ENCODE peak calls at places on chromosomes 2 and 18, in five cellular contexts. One of them, this sample, is unnamed.

GRCh38 chr2:28981620-28982371 is 698 bp downstream of the TOGARAM2 start:
- DNase-seq in activated T-helper 1 cell treated with Interleukin-2 at 50 U/mL for 16 hours: no peak
- DNase-seq in activated T-cell treated with anti-CD3 and anti-CD28 coated beads for 1 hour: no peak
- DNase-seq in GM13976: peak
- DNase-seq in H54: no peak
- DNase-seq in this sample: no peak

GRCh38 chr18:73758446-73758845 is 389.2 kb downstream of the FBXO15 start:
- DNase-seq in activated T-helper 1 cell treated with Interleukin-2 at 50 U/mL for 16 hours: no peak
- DNase-seq in activated T-cell treated with anti-CD3 and anti-CD28 coated beads for 1 hour: no peak
- DNase-seq in GM13976: no peak
- DNase-seq in H54: no peak
- DNase-seq in this sample: no peak

GRCh38 chr2:208134928-208135586 is 5.4 kb upstream of the CRYGC start:
- DNase-seq in activated T-helper 1 cell treated with Interleukin-2 at 50 U/mL for 16 hours: no peak
- DNase-seq in activated T-cell treated with anti-CD3 and anti-CD28 coated beads for 1 hour: no peak
- DNase-seq in GM13976: no peak
- DNase-seq in H54: no peak
- DNase-seq in this sample: no peak

GRCh38 chr18:79517322-79517721 is 121.6 kb downstream of the NFATC1 start:
- DNase-seq in activated T-helper 1 cell treated with Interleukin-2 at 50 U/mL for 16 hours: peak
- DNase-seq in activated T-cell treated with anti-CD3 and anti-CD28 coated beads for 1 hour: no peak
- DNase-seq in GM13976: no peak
- DNase-seq in H54: no peak
- DNase-seq in this sample: no peak

GRCh38 chr2:220847006-220847405 is 725.1 kb downstream of the EPHA4 start:
- DNase-seq in activated T-helper 1 cell treated with Interleukin-2 at 50 U/mL for 16 hours: no peak
- DNase-seq in activated T-cell treated with anti-CD3 and anti-CD28 coated beads for 1 hour: no peak
- DNase-seq in GM13976: no peak
- DNase-seq in H54: no peak
- DNase-seq in this sample: no peak

GRCh38 chr18:63606526-63606925 is 19.4 kb downstream of the SERPINB13 start:
- DNase-seq in activated T-helper 1 cell treated with Interleukin-2 at 50 U/mL for 16 hours: no peak
- DNase-seq in activated T-cell treated with anti-CD3 and anti-CD28 coated beads for 1 hour: no peak
- DNase-seq in GM13976: no peak
- DNase-seq in H54: no peak
- DNase-seq in this sample: no peak

GRCh38 chr2:228689049-228689448 is 507.6 kb upstream of the SPHKAP start:
- DNase-seq in activated T-helper 1 cell treated with Interleukin-2 at 50 U/mL for 16 hours: no peak
- DNase-seq in activated T-cell treated with anti-CD3 and anti-CD28 coated beads for 1 hour: no peak
- DNase-seq in GM13976: no peak
- DNase-seq in H54: no peak
- DNase-seq in this sample: no peak

GRCh38 chr2:237662671-237663093 is 35.3 kb downstream of the LRRFIP1 start:
- DNase-seq in activated T-helper 1 cell treated with Interleukin-2 at 50 U/mL for 16 hours: no peak
- DNase-seq in activated T-cell treated with anti-CD3 and anti-CD28 coated beads for 1 hour: no peak
- DNase-seq in GM13976: no peak
- DNase-seq in H54: peak
- DNase-seq in this sample: peak

GRCh38 chr2:119683717-119684443 is 4.9 kb downstream of the TMEM177 start:
- DNase-seq in activated T-helper 1 cell treated with Interleukin-2 at 50 U/mL for 16 hours: no peak
- DNase-seq in activated T-cell treated with anti-CD3 and anti-CD28 coated beads for 1 hour: no peak
- DNase-seq in GM13976: no peak
- DNase-seq in H54: peak
- DNase-seq in this sample: no peak

GRCh38 chr2:169065864-169066507 is 3.4 kb upstream of the DHRS9 start:
- DNase-seq in activated T-helper 1 cell treated with Interleukin-2 at 50 U/mL for 16 hours: no peak
- DNase-seq in activated T-cell treated with anti-CD3 and anti-CD28 coated beads for 1 hour: no peak
- DNase-seq in GM13976: no peak
- DNase-seq in H54: no peak
- DNase-seq in this sample: no peak

GRCh38 chr2:176963888-176964287 is 248.7 kb upstream of the HNRNPA3 start:
- DNase-seq in activated T-helper 1 cell treated with Interleukin-2 at 50 U/mL for 16 hours: no peak
- DNase-seq in activated T-cell treated with anti-CD3 and anti-CD28 coated beads for 1 hour: no peak
- DNase-seq in GM13976: no peak
- DNase-seq in H54: no peak
- DNase-seq in this sample: no peak

GRCh38 chr18:35460719-35461118 is 37.0 kb downstream of the INO80C start:
- DNase-seq in activated T-helper 1 cell treated with Interleukin-2 at 50 U/mL for 16 hours: no peak
- DNase-seq in activated T-cell treated with anti-CD3 and anti-CD28 coated beads for 1 hour: no peak
- DNase-seq in GM13976: no peak
- DNase-seq in H54: no peak
- DNase-seq in this sample: no peak

GRCh38 chr18:32801236-32801635 is 28.4 kb upstream of the KLHL14 start:
- DNase-seq in activated T-helper 1 cell treated with Interleukin-2 at 50 U/mL for 16 hours: no peak
- DNase-seq in activated T-cell treated with anti-CD3 and anti-CD28 coated beads for 1 hour: no peak
- DNase-seq in GM13976: no peak
- DNase-seq in H54: no peak
- DNase-seq in this sample: no peak

GRCh38 chr2:5867045-5867444 is 174.9 kb downstream of the SOX11 start:
- DNase-seq in activated T-helper 1 cell treated with Interleukin-2 at 50 U/mL for 16 hours: no peak
- DNase-seq in activated T-cell treated with anti-CD3 and anti-CD28 coated beads for 1 hour: no peak
- DNase-seq in GM13976: no peak
- DNase-seq in H54: no peak
- DNase-seq in this sample: no peak

GRCh38 chr2:210225461-210225798 is 183 bp upstream of the ACADL start:
- DNase-seq in activated T-helper 1 cell treated with Interleukin-2 at 50 U/mL for 16 hours: no peak
- DNase-seq in activated T-cell treated with anti-CD3 and anti-CD28 coated beads for 1 hour: no peak
- DNase-seq in GM13976: no peak
- DNase-seq in H54: no peak
- DNase-seq in this sample: no peak

GRCh38 chr2:237466266-237466665 is 20.8 kb upstream of the MLPH start:
- DNase-seq in activated T-helper 1 cell treated with Interleukin-2 at 50 U/mL for 16 hours: no peak
- DNase-seq in activated T-cell treated with anti-CD3 and anti-CD28 coated beads for 1 hour: no peak
- DNase-seq in GM13976: no peak
- DNase-seq in H54: no peak
- DNase-seq in this sample: no peak

GRCh38 chr2:173881886-173882285 is 83.3 kb downstream of the SP3 start:
- DNase-seq in activated T-helper 1 cell treated with Interleukin-2 at 50 U/mL for 16 hours: no peak
- DNase-seq in activated T-cell treated with anti-CD3 and anti-CD28 coated beads for 1 hour: no peak
- DNase-seq in GM13976: no peak
- DNase-seq in H54: no peak
- DNase-seq in this sample: no peak

GRCh38 chr2:77147154-77147553 is 375.0 kb downstream of the LRRTM4 start:
- DNase-seq in activated T-helper 1 cell treated with Interleukin-2 at 50 U/mL for 16 hours: no peak
- DNase-seq in activated T-cell treated with anti-CD3 and anti-CD28 coated beads for 1 hour: no peak
- DNase-seq in GM13976: no peak
- DNase-seq in H54: no peak
- DNase-seq in this sample: no peak

GRCh38 chr2:217935245-217935879 is 67.4 kb downstream of the TNS1 start:
- DNase-seq in activated T-helper 1 cell treated with Interleukin-2 at 50 U/mL for 16 hours: no peak
- DNase-seq in activated T-cell treated with anti-CD3 and anti-CD28 coated beads for 1 hour: no peak
- DNase-seq in GM13976: no peak
- DNase-seq in H54: no peak
- DNase-seq in this sample: no peak

GRCh38 chr2:46947841-46948240 is 32.2 kb upstream of the MCFD2 start:
- DNase-seq in activated T-helper 1 cell treated with Interleukin-2 at 50 U/mL for 16 hours: no peak
- DNase-seq in activated T-cell treated with anti-CD3 and anti-CD28 coated beads for 1 hour: no peak
- DNase-seq in GM13976: no peak
- DNase-seq in H54: no peak
- DNase-seq in this sample: no peak

GRCh38 chr2:60932954-60933353 is 51.6 kb downstream of the REL start:
- DNase-seq in activated T-helper 1 cell treated with Interleukin-2 at 50 U/mL for 16 hours: no peak
- DNase-seq in activated T-cell treated with anti-CD3 and anti-CD28 coated beads for 1 hour: no peak
- DNase-seq in GM13976: no peak
- DNase-seq in H54: no peak
- DNase-seq in this sample: no peak

GRCh38 chr2:234476766-234477165 is 20.1 kb downstream of the ARL4C start:
- DNase-seq in activated T-helper 1 cell treated with Interleukin-2 at 50 U/mL for 16 hours: no peak
- DNase-seq in activated T-cell treated with anti-CD3 and anti-CD28 coated beads for 1 hour: no peak
- DNase-seq in GM13976: no peak
- DNase-seq in H54: no peak
- DNase-seq in this sample: no peak

GRCh38 chr2:25276569-25277465 is 64.9 kb downstream of the DNMT3A start:
- DNase-seq in activated T-helper 1 cell treated with Interleukin-2 at 50 U/mL for 16 hours: peak
- DNase-seq in activated T-cell treated with anti-CD3 and anti-CD28 coated beads for 1 hour: peak
- DNase-seq in GM13976: peak
- DNase-seq in H54: peak
- DNase-seq in this sample: peak

GRCh38 chr2:240459401-240460242 is 24.2 kb downstream of the GPC1 start:
- DNase-seq in activated T-helper 1 cell treated with Interleukin-2 at 50 U/mL for 16 hours: no peak
- DNase-seq in activated T-cell treated with anti-CD3 and anti-CD28 coated beads for 1 hour: no peak
- DNase-seq in GM13976: no peak
- DNase-seq in H54: no peak
- DNase-seq in this sample: no peak

GRCh38 chr18:25759111-25759510 is 331.3 kb downstream of the SS18 start:
- DNase-seq in activated T-helper 1 cell treated with Interleukin-2 at 50 U/mL for 16 hours: no peak
- DNase-seq in activated T-cell treated with anti-CD3 and anti-CD28 coated beads for 1 hour: no peak
- DNase-seq in GM13976: no peak
- DNase-seq in H54: no peak
- DNase-seq in this sample: no peak

GRCh38 chr2:25483584-25484266 is 142.0 kb upstream of the DNMT3A start:
- DNase-seq in activated T-helper 1 cell treated with Interleukin-2 at 50 U/mL for 16 hours: no peak
- DNase-seq in activated T-cell treated with anti-CD3 and anti-CD28 coated beads for 1 hour: no peak
- DNase-seq in GM13976: no peak
- DNase-seq in H54: no peak
- DNase-seq in this sample: no peak

GRCh38 chr2:240226672-240227537 is 86.4 kb upstream of the OTOS start:
- DNase-seq in activated T-helper 1 cell treated with Interleukin-2 at 50 U/mL for 16 hours: no peak
- DNase-seq in activated T-cell treated with anti-CD3 and anti-CD28 coated beads for 1 hour: no peak
- DNase-seq in GM13976: no peak
- DNase-seq in H54: no peak
- DNase-seq in this sample: no peak

GRCh38 chr2:226847090-226847489 is 11.2 kb downstream of the RHBDD1 start:
- DNase-seq in activated T-helper 1 cell treated with Interleukin-2 at 50 U/mL for 16 hours: no peak
- DNase-seq in activated T-cell treated with anti-CD3 and anti-CD28 coated beads for 1 hour: no peak
- DNase-seq in GM13976: no peak
- DNase-seq in H54: no peak
- DNase-seq in this sample: no peak

GRCh38 chr2:171553858-171554257 is 31.6 kb downstream of the CYBRD1 start:
- DNase-seq in activated T-helper 1 cell treated with Interleukin-2 at 50 U/mL for 16 hours: no peak
- DNase-seq in activated T-cell treated with anti-CD3 and anti-CD28 coated beads for 1 hour: no peak
- DNase-seq in GM13976: no peak
- DNase-seq in H54: peak
- DNase-seq in this sample: no peak

GRCh38 chr2:152395132-152396024 is 60.4 kb downstream of the FMNL2 start:
- DNase-seq in activated T-helper 1 cell treated with Interleukin-2 at 50 U/mL for 16 hours: no peak
- DNase-seq in activated T-cell treated with anti-CD3 and anti-CD28 coated beads for 1 hour: no peak
- DNase-seq in GM13976: no peak
- DNase-seq in H54: no peak
- DNase-seq in this sample: no peak

GRCh38 chr18:11874676-11875075 is 23.5 kb downstream of the CHMP1B start:
- DNase-seq in activated T-helper 1 cell treated with Interleukin-2 at 50 U/mL for 16 hours: no peak
- DNase-seq in activated T-cell treated with anti-CD3 and anti-CD28 coated beads for 1 hour: no peak
- DNase-seq in GM13976: no peak
- DNase-seq in H54: no peak
- DNase-seq in this sample: no peak

GRCh38 chr2:17821535-17822451 is 5.5 kb downstream of the MSGN1 start:
- DNase-seq in activated T-helper 1 cell treated with Interleukin-2 at 50 U/mL for 16 hours: no peak
- DNase-seq in activated T-cell treated with anti-CD3 and anti-CD28 coated beads for 1 hour: no peak
- DNase-seq in GM13976: no peak
- DNase-seq in H54: no peak
- DNase-seq in this sample: no peak

GRCh38 chr2:218400167-218400929 is 680 bp downstream of the CTDSP1 start:
- DNase-seq in activated T-helper 1 cell treated with Interleukin-2 at 50 U/mL for 16 hours: no peak
- DNase-seq in activated T-cell treated with anti-CD3 and anti-CD28 coated beads for 1 hour: no peak
- DNase-seq in GM13976: no peak
- DNase-seq in H54: no peak
- DNase-seq in this sample: peak

GRCh38 chr2:102603904-102604303 is 15.4 kb upstream of the SLC9A2 start:
- DNase-seq in activated T-helper 1 cell treated with Interleukin-2 at 50 U/mL for 16 hours: no peak
- DNase-seq in activated T-cell treated with anti-CD3 and anti-CD28 coated beads for 1 hour: no peak
- DNase-seq in GM13976: no peak
- DNase-seq in H54: no peak
- DNase-seq in this sample: no peak

This sample was measured in T-helper 22 cell.